ENCODE peak calls at places on chromosomes 2 and 18, in nine cellular contexts. One of them, this sample, is unnamed.

GRCh38 chr2:9768388-9768787 is 74.9 kb upstream of the TAF1B start:
- DNase-seq in prostate gland: no peak
- DNase-seq in neuronal stem cell: peak
- DNase-seq in PC-3: no peak
- DNase-seq in heart left ventricle: no peak
- DNase-seq in A549: no peak
- DNase-seq in lower leg skin: no peak
- DNase-seq in HL-60: no peak
- DNase-seq in HepG2: peak
- DNase-seq in this sample: no peak

GRCh38 chr2:23944527-23944926 is 4.3 kb downstream of the UBXN2A start:
- DNase-seq in lower leg skin: no peak
- DNase-seq in PC-3: no peak
- DNase-seq in neuronal stem cell: no peak
- DNase-seq in A549: no peak
- DNase-seq in HepG2: peak
- DNase-seq in heart left ventricle: no peak
- DNase-seq in HL-60: no peak
- DNase-seq in prostate gland: no peak
- DNase-seq in this sample: no peak

GRCh38 chr2:95359035-95359434 is 43.5 kb upstream of the FAHD2A start:
- DNase-seq in neuronal stem cell: no peak
- DNase-seq in HL-60: no peak
- DNase-seq in heart left ventricle: no peak
- DNase-seq in PC-3: peak
- DNase-seq in A549: no peak
- DNase-seq in lower leg skin: no peak
- DNase-seq in prostate gland: no peak
- DNase-seq in HepG2: no peak
- DNase-seq in this sample: no peak

GRCh38 chr2:149068996-149069888 is 30.7 kb downstream of the LYPD6B start:
- DNase-seq in heart left ventricle: no peak
- DNase-seq in lower leg skin: no peak
- DNase-seq in PC-3: peak
- DNase-seq in HL-60: no peak
- DNase-seq in A549: no peak
- DNase-seq in prostate gland: peak
- DNase-seq in HepG2: no peak
- DNase-seq in neuronal stem cell: no peak
- DNase-seq in this sample: no peak

GRCh38 chr2:144198116-144198515 is 321.8 kb downstream of the ZEB2 start:
- DNase-seq in prostate gland: no peak
- DNase-seq in HepG2: peak
- DNase-seq in A549: no peak
- DNase-seq in lower leg skin: no peak
- DNase-seq in neuronal stem cell: no peak
- DNase-seq in PC-3: peak
- DNase-seq in heart left ventricle: no peak
- DNase-seq in HL-60: peak
- DNase-seq in this sample: no peak

GRCh38 chr2:6877402-6878305 is at the start of gene RSAD2:
- DNase-seq in prostate gland: peak
- DNase-seq in heart left ventricle: peak
- DNase-seq in neuronal stem cell: no peak
- DNase-seq in HepG2: peak
- DNase-seq in lower leg skin: no peak
- DNase-seq in HL-60: no peak
- DNase-seq in A549: no peak
- DNase-seq in PC-3: peak
- DNase-seq in this sample: no peak

GRCh38 chr2:223601932-223602676 is at the start of gene SCG2:
- DNase-seq in HepG2: peak
- DNase-seq in neuronal stem cell: peak
- DNase-seq in HL-60: peak
- DNase-seq in PC-3: peak
- DNase-seq in heart left ventricle: peak
- DNase-seq in lower leg skin: peak
- DNase-seq in A549: peak
- DNase-seq in prostate gland: peak
- DNase-seq in this sample: peak

GRCh38 chr18:21406111-21406510 is 164.1 kb downstream of the GREB1L start:
- DNase-seq in PC-3: peak
- DNase-seq in A549: no peak
- DNase-seq in HepG2: no peak
- DNase-seq in prostate gland: no peak
- DNase-seq in neuronal stem cell: no peak
- DNase-seq in heart left ventricle: no peak
- DNase-seq in HL-60: no peak
- DNase-seq in lower leg skin: no peak
- DNase-seq in this sample: no peak

GRCh38 chr2:44120428-44120827 is 48.2 kb upstream of the PPM1B start:
- DNase-seq in prostate gland: no peak
- DNase-seq in A549: no peak
- DNase-seq in neuronal stem cell: no peak
- DNase-seq in lower leg skin: no peak
- DNase-seq in HL-60: peak
- DNase-seq in heart left ventricle: no peak
- DNase-seq in HepG2: no peak
- DNase-seq in PC-3: peak
- DNase-seq in this sample: no peak

GRCh38 chr2:188607501-188607900 is 315.8 kb downstream of the GULP1 start:
- DNase-seq in HL-60: no peak
- DNase-seq in A549: no peak
- DNase-seq in neuronal stem cell: no peak
- DNase-seq in prostate gland: no peak
- DNase-seq in HepG2: no peak
- DNase-seq in heart left ventricle: no peak
- DNase-seq in PC-3: no peak
- DNase-seq in lower leg skin: no peak
- DNase-seq in this sample: no peak

GRCh38 chr2:182543746-182544525 is 117.1 kb upstream of the PDE1A start:
- DNase-seq in A549: no peak
- DNase-seq in PC-3: no peak
- DNase-seq in lower leg skin: no peak
- DNase-seq in prostate gland: no peak
- DNase-seq in heart left ventricle: no peak
- DNase-seq in neuronal stem cell: no peak
- DNase-seq in HepG2: no peak
- DNase-seq in HL-60: no peak
- DNase-seq in this sample: no peak

GRCh38 chr2:8575011-8575750 is 106.7 kb upstream of the ID2 start:
- DNase-seq in heart left ventricle: peak
- DNase-seq in PC-3: no peak
- DNase-seq in lower leg skin: peak
- DNase-seq in HepG2: peak
- DNase-seq in A549: no peak
- DNase-seq in neuronal stem cell: no peak
- DNase-seq in HL-60: peak
- DNase-seq in prostate gland: no peak
- DNase-seq in this sample: no peak

DNA sequence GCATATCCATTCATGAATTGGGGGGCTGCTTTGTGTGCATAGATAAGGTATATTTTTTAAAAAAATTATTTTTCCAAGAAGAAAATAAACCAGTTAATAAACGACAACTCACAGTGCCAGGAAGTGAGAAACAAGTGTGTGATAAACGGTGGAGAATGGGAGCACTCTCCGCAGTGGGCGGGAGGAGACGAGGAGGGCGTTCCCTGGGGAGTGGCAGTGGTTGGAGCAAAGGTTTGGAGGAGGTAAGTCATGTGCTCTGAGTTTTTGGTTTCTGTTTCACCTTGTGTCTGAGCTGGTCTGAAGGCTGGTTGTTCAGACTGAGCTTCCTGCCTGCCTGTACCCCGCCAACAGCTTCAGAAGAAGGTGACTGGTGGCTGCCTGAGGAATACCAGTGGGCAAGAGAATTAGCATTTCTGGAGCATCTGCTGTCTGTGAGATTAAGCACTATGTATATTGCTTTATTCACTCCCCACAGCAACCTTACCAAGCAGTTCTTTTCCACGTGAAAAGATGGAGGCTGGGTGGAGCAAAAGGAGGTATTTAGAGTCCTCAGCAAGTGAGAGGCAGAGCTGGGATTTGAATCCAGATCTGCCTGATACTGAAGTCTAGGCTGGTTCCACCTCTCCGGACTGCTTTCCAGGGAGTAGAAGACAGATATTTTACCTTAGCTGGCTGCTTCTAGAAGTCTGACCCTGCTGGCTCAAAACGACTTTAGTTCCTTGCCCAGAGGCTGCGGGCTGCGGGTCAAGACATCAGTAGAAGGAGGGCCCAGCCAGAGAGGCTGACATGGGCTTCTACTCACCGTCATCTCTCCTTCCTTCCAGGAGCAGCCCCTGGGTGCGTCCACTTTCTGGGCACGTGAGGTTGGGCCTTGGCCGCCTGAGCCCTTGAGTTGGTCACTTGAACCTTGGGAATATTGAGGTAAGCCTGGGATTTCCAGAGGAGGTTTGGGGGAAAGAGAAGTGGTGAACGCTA is 26.9 kb upstream of the CASP8 start:
- DNase-seq in A549: peak
- DNase-seq in heart left ventricle: peak
- DNase-seq in neuronal stem cell: no peak
- DNase-seq in PC-3: peak
- DNase-seq in HL-60: peak
- DNase-seq in prostate gland: peak
- DNase-seq in lower leg skin: peak
- DNase-seq in HepG2: peak
- DNase-seq in this sample: no peak
- H3K4me3 ChIP-seq in A549: peak
- H3K4me3 ChIP-seq in heart left ventricle: peak
- H3K4me3 ChIP-seq in neuronal stem cell: no peak
- H3K4me3 ChIP-seq in PC-3: peak
- H3K4me3 ChIP-seq in HL-60: peak
- H3K4me3 ChIP-seq in prostate gland: peak
- H3K4me3 ChIP-seq in lower leg skin: no peak
- H3K4me3 ChIP-seq in HepG2: peak
- H3K4me3 ChIP-seq in this sample: peak

DNA sequence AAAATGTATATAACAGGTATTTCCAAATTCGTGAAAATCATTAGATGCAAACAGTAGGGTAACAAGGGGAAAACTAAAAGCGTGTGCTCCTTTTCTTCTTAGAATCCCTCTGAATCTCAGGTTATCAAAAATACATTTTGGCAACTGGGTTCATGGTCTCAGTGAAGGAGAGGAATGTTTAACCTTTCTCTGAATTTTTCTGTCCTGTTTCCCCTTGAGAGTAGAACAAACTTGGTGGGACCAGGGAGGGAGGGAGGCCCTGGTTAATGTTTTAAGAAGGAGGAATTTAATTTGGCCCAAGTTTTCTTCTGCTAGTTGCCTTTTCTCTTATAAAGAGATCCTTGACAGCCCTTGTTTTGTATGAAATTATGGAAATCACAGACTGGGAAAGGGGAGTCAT is 12.2 kb upstream of the POU3F3 start:
- DNase-seq in HepG2: no peak
- DNase-seq in HL-60: no peak
- DNase-seq in heart left ventricle: no peak
- DNase-seq in lower leg skin: no peak
- DNase-seq in neuronal stem cell: no peak
- DNase-seq in prostate gland: no peak
- DNase-seq in PC-3: no peak
- DNase-seq in A549: no peak
- DNase-seq in this sample: no peak
- H3K4me3 ChIP-seq in HepG2: no peak
- H3K4me3 ChIP-seq in HL-60: no peak
- H3K4me3 ChIP-seq in heart left ventricle: no peak
- H3K4me3 ChIP-seq in lower leg skin: no peak
- H3K4me3 ChIP-seq in neuronal stem cell: peak
- H3K4me3 ChIP-seq in prostate gland: no peak
- H3K4me3 ChIP-seq in PC-3: no peak
- H3K4me3 ChIP-seq in A549: no peak
- H3K4me3 ChIP-seq in this sample: no peak

DNA sequence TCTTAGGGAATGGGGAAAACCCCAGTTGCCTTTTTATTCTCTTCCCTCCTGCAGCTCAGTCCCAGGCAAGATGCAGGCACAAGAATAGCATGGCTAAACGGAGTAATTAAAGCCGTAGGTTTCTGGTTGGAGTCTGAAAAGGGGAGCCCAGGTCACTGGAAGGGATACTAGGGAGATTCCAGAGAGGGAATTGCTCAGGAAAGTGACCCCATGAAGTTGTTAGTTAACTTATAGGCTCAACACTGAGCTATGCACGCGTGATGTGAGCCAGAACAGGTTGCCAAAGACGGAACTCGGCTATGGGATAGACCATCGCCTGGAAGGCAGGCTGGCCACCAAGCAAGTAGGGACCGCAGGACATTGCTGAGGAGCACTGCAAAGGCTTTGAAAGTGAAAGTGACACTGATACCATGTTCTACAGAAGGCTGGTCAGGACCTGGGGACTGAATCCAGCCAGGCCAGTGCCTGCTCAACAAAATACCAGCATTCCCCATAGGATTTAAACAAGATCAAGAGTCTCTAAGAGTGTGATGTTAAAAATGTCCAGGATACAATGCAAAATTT is 7.3 kb downstream of the FARP2 start:
- DNase-seq in lower leg skin: no peak
- DNase-seq in A549: no peak
- DNase-seq in heart left ventricle: no peak
- DNase-seq in HepG2: no peak
- DNase-seq in PC-3: no peak
- DNase-seq in prostate gland: no peak
- DNase-seq in HL-60: no peak
- DNase-seq in neuronal stem cell: no peak
- DNase-seq in this sample: no peak
- H3K4me3 ChIP-seq in lower leg skin: no peak
- H3K4me3 ChIP-seq in A549: no peak
- H3K4me3 ChIP-seq in heart left ventricle: no peak
- H3K4me3 ChIP-seq in HepG2: no peak
- H3K4me3 ChIP-seq in PC-3: no peak
- H3K4me3 ChIP-seq in prostate gland: no peak
- H3K4me3 ChIP-seq in HL-60: no peak
- H3K4me3 ChIP-seq in neuronal stem cell: no peak
- H3K4me3 ChIP-seq in this sample: peak

GRCh38 chr2:96866986-96867755 is 2.7 kb downstream of the SEMA4C start:
- DNase-seq in A549: no peak
- DNase-seq in PC-3: no peak
- DNase-seq in HepG2: no peak
- DNase-seq in heart left ventricle: no peak
- DNase-seq in prostate gland: no peak
- DNase-seq in neuronal stem cell: no peak
- DNase-seq in HL-60: no peak
- DNase-seq in lower leg skin: no peak
- DNase-seq in this sample: no peak

GRCh38 chr2:96867756-96868554 is 1.9 kb downstream of the SEMA4C start:
- DNase-seq in A549: no peak
- DNase-seq in neuronal stem cell: no peak
- DNase-seq in HepG2: no peak
- DNase-seq in heart left ventricle: no peak
- DNase-seq in HL-60: no peak
- DNase-seq in PC-3: no peak
- DNase-seq in lower leg skin: no peak
- DNase-seq in prostate gland: no peak
- DNase-seq in this sample: no peak

GRCh38 chr2:96866149-96866548 is 3.7 kb downstream of the SEMA4C start:
- DNase-seq in PC-3: no peak
- DNase-seq in neuronal stem cell: no peak
- DNase-seq in HL-60: no peak
- DNase-seq in A549: no peak
- DNase-seq in HepG2: no peak
- DNase-seq in prostate gland: no peak
- DNase-seq in heart left ventricle: no peak
- DNase-seq in lower leg skin: no peak
- DNase-seq in this sample: no peak

GRCh38 chr2:96865654-96866053 is 4.2 kb downstream of the SEMA4C start:
- DNase-seq in heart left ventricle: no peak
- DNase-seq in prostate gland: no peak
- DNase-seq in HL-60: no peak
- DNase-seq in A549: no peak
- DNase-seq in PC-3: no peak
- DNase-seq in neuronal stem cell: no peak
- DNase-seq in HepG2: no peak
- DNase-seq in lower leg skin: no peak
- DNase-seq in this sample: no peak

GRCh38 chr2:96866586-96866985 is 3.3 kb downstream of the SEMA4C start:
- DNase-seq in PC-3: no peak
- DNase-seq in neuronal stem cell: no peak
- DNase-seq in prostate gland: no peak
- DNase-seq in A549: no peak
- DNase-seq in HepG2: no peak
- DNase-seq in HL-60: no peak
- DNase-seq in lower leg skin: no peak
- DNase-seq in heart left ventricle: no peak
- DNase-seq in this sample: no peak
- H3K4me3 ChIP-seq in PC-3: no peak
- H3K4me3 ChIP-seq in neuronal stem cell: peak
- H3K4me3 ChIP-seq in prostate gland: no peak
- H3K4me3 ChIP-seq in A549: no peak
- H3K4me3 ChIP-seq in HepG2: no peak
- H3K4me3 ChIP-seq in HL-60: no peak
- H3K4me3 ChIP-seq in lower leg skin: no peak
- H3K4me3 ChIP-seq in heart left ventricle: peak
- H3K4me3 ChIP-seq in this sample: peak